ENCODE peak calls at places on chromosome 1, in six cellular contexts. Y, S, E, P, Z and T are unnamed samples.

GRCh38 chr1:30888391-30888790 is 20.2 kb downstream of the SDC3 start:
- DNase-seq in P (no peak), S (no peak), Z (no peak), E (no peak), Y (peak; percentile 96), T (no peak)

GRCh38 chr1:176897350-176898236 is 266.9 kb downstream of the ASTN1 start:
- DNase-seq in E (peak; percentile 78), Y (peak; percentile 61), Z (peak; percentile 70), P (peak; percentile 93), S (peak; percentile 84), T (peak; percentile 82)

GRCh38 chr1:226875641-226876295 is 5.4 kb downstream of the PSEN2 start:
- DNase-seq in Y (peak; percentile 51), P (peak; percentile 29), Z (no peak), S (peak; percentile 54), E (no peak), T (no peak)

GRCh38 chr1:46134660-46135331 is 2.4 kb upstream of the PIK3R3 start:
- DNase-seq in E (no peak), P (peak; percentile 15), Z (no peak), S (no peak), Y (peak; percentile 95), T (no peak)

GRCh38 chr1:213779228-213779627 is 208.5 kb upstream of the PROX1 start:
- DNase-seq in Z (no peak), P (no peak), S (no peak), E (no peak), Y (no peak), T (no peak)

GRCh38 chr1:51621161-51621560 is 4.3 kb downstream of the OSBPL9 start:
- DNase-seq in S (peak; percentile 33), Z (peak; percentile 19), Y (no peak), E (no peak), P (peak; percentile 93), T (peak; percentile 90)

GRCh38 chr1:60280256-60280655 is 206.7 kb upstream of the C1orf87 start:
- DNase-seq in E (no peak), S (no peak), P (no peak), Y (no peak), Z (no peak), T (no peak)

GRCh38 chr1:203325418-203326091 is 20.2 kb downstream of the BTG2 start:
- DNase-seq in P (no peak), Z (no peak), E (no peak), Y (no peak), S (no peak), T (no peak)

GRCh38 chr1:92577251-92577895 is 90.6 kb upstream of the GFI1 start:
- DNase-seq in S (no peak), P (no peak), Z (no peak), Y (peak; percentile 29), E (peak; percentile 6), T (no peak)

GRCh38 chr1:19074361-19074901 is 118.0 kb upstream of the IFFO2 start:
- DNase-seq in Z (no peak), S (no peak), Y (no peak), E (no peak), P (no peak), T (no peak)

DNA sequence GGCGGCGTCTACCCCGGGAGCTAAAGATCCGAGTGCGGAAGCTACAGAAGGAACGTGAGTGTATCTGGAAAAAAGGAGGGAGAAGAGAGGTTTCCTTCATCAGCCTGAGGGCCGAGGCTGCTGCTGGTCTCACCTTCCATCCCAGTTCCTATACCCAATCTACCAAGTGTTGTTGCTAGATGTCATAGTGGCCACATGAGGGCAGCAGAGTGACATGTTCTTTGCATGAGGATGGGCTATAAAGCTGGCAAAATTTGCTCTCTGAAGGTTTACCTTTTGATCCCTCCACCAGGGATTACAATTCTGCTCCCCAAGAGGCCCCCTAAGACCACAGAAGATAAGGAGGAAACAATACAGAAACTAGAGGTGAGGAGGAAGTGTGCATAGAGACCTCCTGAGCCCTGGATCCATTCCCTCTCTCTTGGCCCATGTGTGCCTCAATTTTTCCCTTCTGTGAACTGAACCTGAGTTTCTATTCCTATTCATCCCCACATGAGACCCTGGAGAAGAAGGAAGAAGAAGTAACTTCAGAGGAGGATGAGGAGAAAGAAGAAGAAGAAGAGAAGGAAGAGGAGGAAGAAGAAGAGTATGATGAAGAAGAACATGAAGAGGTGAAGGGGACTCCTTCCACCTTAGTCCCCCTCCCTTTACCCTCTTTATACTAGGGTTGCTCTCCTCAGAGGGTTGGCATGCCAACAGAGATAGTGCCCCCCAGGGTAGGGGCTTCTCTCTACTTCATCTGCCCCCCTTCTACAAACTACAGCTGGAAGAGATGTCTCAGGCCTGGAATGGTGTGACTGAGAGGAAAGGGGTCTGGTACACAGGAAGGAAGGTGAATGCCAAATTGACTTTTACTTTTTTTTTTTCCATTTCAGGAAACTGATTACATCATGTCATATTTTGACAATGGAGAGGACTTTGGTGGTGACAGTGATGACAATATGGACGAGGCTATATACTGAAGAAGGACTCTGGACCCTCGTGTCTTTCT is 13.3 kb downstream of the POLR3GL start:
- DNase-seq in S (peak; percentile 79), E (peak; percentile 70), Z (no peak), Y (peak; percentile 85), P (peak; percentile 86), T (peak; percentile 94)
- H2AK5ac ChIP-seq in S (no peak overlapping the region), E (no peak overlapping the region), Z (no peak overlapping the region), Y (peak overlapping the region; percentile 56), P (no peak overlapping the region), T (no peak overlapping the region)

DNA sequence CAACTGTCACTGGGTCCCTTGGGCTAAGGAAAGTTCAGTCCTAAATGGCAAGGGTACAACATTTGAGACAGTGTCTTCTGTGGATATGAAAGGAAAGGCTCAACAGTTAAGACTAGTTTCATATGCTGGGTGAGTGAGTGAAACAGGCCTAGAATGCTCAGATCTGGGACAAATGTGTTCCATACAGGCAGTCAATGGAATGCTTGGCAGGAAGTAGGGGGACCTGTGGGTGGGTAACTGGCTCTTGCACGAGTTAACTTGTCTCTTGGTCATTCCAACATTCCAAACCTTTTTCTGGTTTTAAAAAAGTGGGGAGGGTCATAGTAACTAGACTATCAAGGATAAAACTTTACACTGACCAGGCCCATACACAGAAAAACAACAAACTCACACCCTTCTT is 17.8 kb upstream of the ADAM30 start:
- DNase-seq in E (no peak), Y (no peak), P (no peak), Z (no peak), S (no peak), T (no peak)
- H2AK5ac ChIP-seq in E (no peak overlapping the region), Y (no peak overlapping the region), P (no peak overlapping the region), Z (no peak overlapping the region), S (no peak overlapping the region), T (no peak overlapping the region)

DNA sequence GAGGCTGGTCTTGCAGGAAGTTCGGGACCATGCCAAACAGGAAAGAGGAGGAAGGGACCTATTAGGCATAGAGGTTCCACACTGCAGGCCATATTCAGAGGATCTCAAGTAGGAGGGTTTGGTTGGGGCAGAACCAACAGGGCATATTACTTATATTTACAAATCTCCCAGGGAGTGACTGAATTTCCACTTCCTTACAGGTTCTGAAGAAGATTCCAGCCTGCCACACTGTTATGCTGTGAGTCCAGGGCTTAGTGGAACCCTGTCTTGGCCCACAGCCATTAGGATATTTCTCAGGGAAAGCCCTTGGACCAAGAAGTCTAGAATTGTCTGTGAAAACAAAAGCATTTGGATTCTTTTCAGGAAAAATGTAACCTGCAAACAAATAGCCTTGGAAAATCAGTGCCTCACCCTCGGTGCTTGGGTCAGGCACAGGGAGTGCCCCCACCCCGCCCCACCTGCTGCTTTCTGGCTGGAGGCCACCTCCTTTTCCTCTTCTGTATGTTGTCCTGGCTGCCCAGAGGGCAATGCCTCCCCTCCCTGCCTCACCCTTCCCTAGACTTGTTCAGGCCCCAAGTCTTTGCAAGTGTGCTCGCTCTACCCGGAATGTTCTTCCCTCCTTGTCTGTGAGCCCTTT is 41.0 kb upstream of the JUN start:
- DNase-seq in Y (no peak), Z (no peak), S (no peak), P (no peak), E (no peak), T (no peak)
- H2AK5ac ChIP-seq in Y (peak overlapping the region; percentile 72), Z (no peak overlapping the region), S (no peak overlapping the region), P (no peak overlapping the region), E (no peak overlapping the region), T (no peak overlapping the region)

GRCh38 chr1:172939475-172939874 is 111.3 kb downstream of the TNFSF18 start:
- DNase-seq in Y (no peak), P (no peak), S (no peak), E (no peak), Z (no peak), T (no peak)

GRCh38 chr1:172938676-172939075 is 112.1 kb downstream of the TNFSF18 start:
- DNase-seq in P (no peak), S (no peak), Y (peak; percentile 75), Z (no peak), E (no peak), T (no peak)

GRCh38 chr1:172941945-172942344 is 108.8 kb downstream of the TNFSF18 start:
- DNase-seq in E (no peak), S (no peak), Z (no peak), Y (peak; percentile 41), P (no peak), T (no peak)

GRCh38 chr1:172940170-172940855 is 110.4 kb downstream of the TNFSF18 start:
- DNase-seq in P (peak; percentile 16), E (no peak), Z (no peak), S (no peak), Y (peak; percentile 90), T (no peak)

GRCh38 chr1:172941456-172941855 is 109.3 kb downstream of the TNFSF18 start:
- DNase-seq in S (no peak), Z (no peak), P (no peak), E (no peak), Y (no peak), T (no peak)
- H2AK5ac ChIP-seq in S (no peak overlapping the region), Z (peak overlapping the region; percentile 75), P (peak overlapping the region; percentile 85), E (no peak overlapping the region), Y (peak overlapping the region; percentile 99), T (no peak overlapping the region)

GRCh38 chr1:223411309-223411708 is 18.1 kb downstream of the CCDC185 start:
- DNase-seq in Y (peak; percentile 88), P (no peak), E (no peak), S (no peak), Z (no peak), T (no peak)
- H2AK5ac ChIP-seq in Y (no peak overlapping the region), P (no peak overlapping the region), E (no peak overlapping the region), S (no peak overlapping the region), Z (no peak overlapping the region), T (no peak overlapping the region)

DNA sequence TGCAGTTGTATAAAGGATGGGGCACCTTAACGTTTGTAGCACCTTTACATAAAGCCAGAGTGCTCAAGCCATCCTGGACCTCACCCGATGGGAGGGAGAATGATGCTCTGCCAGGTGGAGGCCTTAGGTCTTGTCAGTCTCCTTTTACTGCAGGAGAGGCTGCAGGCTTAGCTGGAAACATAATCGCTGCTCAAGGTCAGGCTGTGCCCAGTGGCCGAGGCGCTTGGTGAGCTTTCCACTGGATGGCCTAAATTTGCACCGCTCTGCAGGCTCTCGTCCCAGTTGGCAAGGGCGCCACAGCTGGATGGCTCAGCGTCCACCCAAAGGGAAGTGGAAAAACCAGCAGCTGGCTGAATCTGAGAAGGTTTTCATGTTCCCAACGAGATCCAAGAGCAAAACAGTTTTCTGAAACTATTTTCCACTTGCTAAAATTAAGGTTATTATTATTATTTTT is 438.9 kb downstream of the CAMTA1 start:
- DNase-seq in Z (no peak), E (no peak), S (no peak), Y (no peak), P (no peak), T (no peak)
- H2AK5ac ChIP-seq in Z (no peak overlapping the region), E (no peak overlapping the region), S (no peak overlapping the region), Y (peak overlapping the region; percentile 92), P (no peak overlapping the region), T (no peak overlapping the region)

GRCh38 chr1:212256404-212256803 is 28.8 kb upstream of the PPP2R5A start:
- DNase-seq in Z (no peak), P (no peak), Y (no peak), S (no peak), E (no peak), T (no peak)
- H2AK5ac ChIP-seq in Z (no peak overlapping the region), P (no peak overlapping the region), Y (no peak overlapping the region), S (no peak overlapping the region), E (no peak overlapping the region), T (no peak overlapping the region)

GRCh38 chr1:225699336-225699735 is 46.4 kb upstream of the ENAH start:
- DNase-seq in E (no peak), Y (no peak), Z (no peak), P (no peak), S (no peak), T (no peak)
- H2AK5ac ChIP-seq in E (no peak overlapping the region), Y (peak overlapping the region; percentile 7), Z (no peak overlapping the region), P (no peak overlapping the region), S (no peak overlapping the region), T (no peak overlapping the region)